ENCODE peak calls at places on chromosomes 4 and X, in nine cellular contexts. C is brain microvascular endothelial cell; N is 8988T; O is NAMALWA; F is kidney epithelial cell; K is NCI-H1092 treated with DMSO at 0.1 percent for 48 hours; D is activated T-helper 2 cell treated with anti-CD3 and anti-CD28 coated beads, Interferon-gamma antibody, Interleukin-2, Interleukin-4, amounts not matched to agents 10 μg/mL and 5 μg/mL and 100 μg/mL, durations not matched to agents 14 hours and 24 hours and 36 hours; Q is germinal center; A is endothelial cell. S is an unnamed sample.

GRCh38 chr4:14449308-14449707 is 553.0 kb upstream of the CPEB2 start:
- DNase-seq in O (no peak), F (no peak), K (no peak), N (no peak), A (no peak), Q (no peak), C (no peak), D (no peak), S (no peak)

GRCh38 chrX:147884958-147885357 is 26.8 kb upstream of the FMR1 start:
- DNase-seq in A (no peak), C (no peak), Q (no peak), F (no peak), K (no peak), D (no peak), O (no peak), N (no peak), S (no peak)

GRCh38 chr4:90148574-90149170 is 21.5 kb downstream of the CCSER1 start:
- DNase-seq in Q (no peak), F (no peak), C (no peak), N (no peak), O (no peak), K (no peak), A (no peak), D (no peak), S (no peak)

GRCh38 chr4:54687887-54688841 is 30.4 kb downstream of the KIT start:
- DNase-seq in F (peak; percentile 9), Q (peak; percentile 39), O (no peak), N (no peak), D (no peak), C (peak; percentile 92), K (no peak), A (no peak), S (no peak)

GRCh38 chr4:128387600-128388351 is 100.2 kb upstream of the PGRMC2 start:
- DNase-seq in O (no peak), Q (no peak), A (no peak), F (no peak), K (no peak), N (no peak), D (no peak), C (peak; percentile 14), S (no peak)

GRCh38 chrX:109672239-109672638 is 47.3 kb upstream of the KCNE5 start:
- DNase-seq in D (no peak), O (no peak), C (no peak), A (no peak), K (no peak), Q (no peak), F (no peak), N (no peak), S (no peak)

GRCh38 chr4:105171912-105172311 is 25.2 kb downstream of the TET2 start:
- DNase-seq in N (no peak), Q (no peak), O (no peak), C (no peak), F (no peak), A (no peak), D (no peak), K (no peak), S (no peak)

GRCh38 chr4:109368661-109369060 is 65.0 kb upstream of the SEC24B start:
- DNase-seq in C (no peak), K (no peak), A (no peak), N (no peak), O (no peak), F (no peak), D (no peak), Q (no peak), S (no peak)

GRCh38 chrX:121479406-121479805 is 432.0 kb downstream of the GLUD2 start:
- DNase-seq in F (peak; percentile 0), C (peak; percentile 0), N (no peak), O (peak; percentile 1), A (no peak), Q (no peak), K (peak; percentile 6), D (no peak), S (no peak)

GRCh38 chrX:42108140-42108503 is 184.8 kb upstream of the CASK start:
- DNase-seq in K (no peak), Q (no peak), N (no peak), D (no peak), A (no peak), C (no peak), F (no peak), O (no peak), S (no peak)

GRCh38 chr4:42501624-42502401 is 104.5 kb downstream of the SHISA3 start:
- DNase-seq in O (no peak), K (no peak), C (no peak), N (no peak), A (no peak), D (no peak), Q (no peak), F (peak; percentile 19), S (no peak)

GRCh38 chr4:147543039-147543438 is 62.1 kb downstream of the EDNRA start:
- DNase-seq in K (no peak), O (no peak), D (no peak), A (no peak), F (no peak), Q (no peak), C (no peak), N (no peak), S (no peak)

GRCh38 chr4:137180349-137180748 is 351.9 kb downstream of the PCDH18 start:
- DNase-seq in A (peak; percentile 23), D (no peak), F (no peak), K (no peak), O (peak; percentile 12), Q (no peak), C (no peak), N (no peak), S (no peak)

S was measured in GM12864.